ENCODE peak calls at places on chromosomes 6 and 20, in four cellular contexts. R is CD8-positive, alpha-beta T cell; G is IMR-90; X is H1. E is an unnamed sample.

GRCh38 chr20:5156670-5157448 is 30.1 kb downstream of the CDS2 start:
- DNase-seq in X (no peak), R (no peak), G (peak; percentile 74), E (no peak)

GRCh38 chr6:154404791-154405400 is 48.3 kb upstream of the IPCEF1 start:
- DNase-seq in X (no peak), R (no peak), G (peak; percentile 84), E (no peak)

GRCh38 chr20:7375905-7376304 is 564.4 kb downstream of the HAO1 start:
- DNase-seq in X (no peak), G (peak; percentile 17), R (no peak), E (peak; percentile 27)

GRCh38 chr20:61682998-61683681 is 382.5 kb downstream of the TAF4 start:
- DNase-seq in X (no peak), R (no peak), G (peak; percentile 31), E (no peak)

GRCh38 chr6:22954749-22955385 is 385.5 kb downstream of the HDGFL1 start:
- DNase-seq in R (no peak), X (no peak), G (peak; percentile 49), E (no peak)

GRCh38 chr6:32045811-32046449 is 7.7 kb downstream of the CYP21A2 start:
- DNase-seq in X (no peak), G (no peak), R (no peak), E (no peak)

GRCh38 chr6:21931641-21932335 is 338.2 kb downstream of the SOX4 start:
- DNase-seq in R (no peak), G (peak; percentile 55), X (no peak), E (no peak)

GRCh38 chr20:63091901-63092659 is 85.3 kb upstream of the BHLHE23 start:
- DNase-seq in R (no peak), X (no peak), G (no peak), E (no peak)

GRCh38 chr6:108744996-108745395 is 103.2 kb upstream of the ARMC2 start:
- DNase-seq in X (no peak), R (no peak), G (no peak), E (no peak)

GRCh38 chr6:15358579-15359327 is 112.9 kb downstream of the JARID2 start:
- DNase-seq in X (no peak), R (no peak), G (peak; percentile 46), E (peak; percentile 71)

GRCh38 chr6:9412951-9413559 is 977.7 kb upstream of the SLC35B3 start:
- DNase-seq in G (no peak), R (no peak), X (no peak), E (peak; percentile 54)

GRCh38 chr20:56032251-56032650 is 26.9 kb upstream of the CBLN4 start:
- DNase-seq in X (no peak), R (no peak), G (no peak), E (no peak)

GRCh38 chr6:50791900-50792508 is 26.7 kb upstream of the TFAP2B start:
- DNase-seq in X (no peak), G (peak; percentile 30), R (no peak), E (peak; percentile 37)

GRCh38 chr6:99589290-99589672 is 17.4 kb upstream of the PRDM13 start:
- DNase-seq in G (no peak), R (no peak), X (peak; percentile 58), E (no peak)

GRCh38 chr6:158869604-158870417 is 50.6 kb upstream of the EZR start:
- DNase-seq in R (peak; percentile 98), G (peak; percentile 95), X (peak; percentile 86), E (peak; percentile 99)

GRCh38 chr6:170032706-170033309 is 258.1 kb downstream of the DLL1 start:
- DNase-seq in R (no peak), X (no peak), G (no peak), E (no peak)

GRCh38 chr6:156775717-156776116 is 1.5 kb upstream of the ARID1B start:
- DNase-seq in X (no peak), R (no peak), G (no peak), E (no peak)

GRCh38 chr6:107657755-107658461 is 166.2 kb downstream of the SCML4 start:
- DNase-seq in R (no peak), X (no peak), G (peak; percentile 86), E (peak; percentile 97)

GRCh38 chr6:158646023-158646888 is 1.7 kb upstream of the DYNLT1 start:
- DNase-seq in G (no peak), X (no peak), R (no peak), E (no peak)

GRCh38 chr20:11168026-11168425 is 494.2 kb upstream of the JAG1 start:
- DNase-seq in R (no peak), X (no peak), G (peak; percentile 61), E (no peak)

GRCh38 chr6:157579467-157580031 is 198.6 kb downstream of the ZDHHC14 start:
- DNase-seq in X (no peak), G (no peak), R (no peak), E (no peak)

GRCh38 chr6:11961137-11961779 is 50.9 kb upstream of the HIVEP1 start:
- DNase-seq in R (no peak), G (no peak), X (no peak), E (no peak)

GRCh38 chr20:9301129-9302072 is 213.0 kb upstream of the LAMP5 start:
- DNase-seq in X (no peak), G (peak; percentile 89), R (no peak), E (no peak)

GRCh38 chr6:37309059-37309458 is 44.7 kb upstream of the RNF8 start:
- DNase-seq in R (no peak), G (no peak), X (no peak), E (no peak)

GRCh38 chr6:141561154-141561553 is 571.6 kb upstream of the GJE1 start:
- DNase-seq in R (no peak), G (no peak), X (no peak), E (no peak)

GRCh38 chr6:35199866-35200265 is 13.9 kb upstream of the SCUBE3 start:
- DNase-seq in X (no peak), R (no peak), G (no peak), E (no peak)

GRCh38 chr20:44406572-44407100 is 51.1 kb downstream of the HNF4A start:
- DNase-seq in R (no peak), G (no peak), X (no peak), E (no peak)

GRCh38 chr6:10138917-10139316 is 276.0 kb downstream of the TFAP2A start:
- DNase-seq in X (no peak), G (peak; percentile 21), R (no peak), E (peak; percentile 21)

GRCh38 chr6:63923139-63923739 is 287.6 kb downstream of the PHF3 start:
- DNase-seq in X (no peak), G (peak; percentile 51), R (no peak), E (peak; percentile 41)

GRCh38 chr20:12617076-12617475 is 391.7 kb upstream of the SPTLC3 start:
- DNase-seq in X (no peak), R (no peak), G (no peak), E (no peak)

GRCh38 chr6:19838442-19839236 is 1.5 kb downstream of the ID4 start:
- DNase-seq in R (no peak), G (peak; percentile 11), X (peak; percentile 75), E (peak; percentile 35)

GRCh38 chr6:41677430-41678045 is 39.3 kb downstream of the MDFI start:
- DNase-seq in R (no peak), G (no peak), X (no peak), E (no peak)

GRCh38 chr6:8064638-8065518 is 689 bp upstream of the BLOC1S5 start:
- DNase-seq in G (no peak), X (no peak), R (no peak), E (peak; percentile 26)

GRCh38 chr6:8065519-8065911 is 1.3 kb upstream of the BLOC1S5 start:
- DNase-seq in X (no peak), R (no peak), G (peak; percentile 49), E (peak; percentile 65)

GRCh38 chr6:8069887-8070286 is 5.7 kb upstream of the BLOC1S5 start:
- DNase-seq in R (no peak), G (no peak), X (no peak), E (no peak)

GRCh38 chr6:8063762-8064637 is at the start of gene BLOC1S5:
- DNase-seq in R (peak; percentile 91), X (peak; percentile 98), G (peak; percentile 97), E (peak; percentile 98)

DNA sequence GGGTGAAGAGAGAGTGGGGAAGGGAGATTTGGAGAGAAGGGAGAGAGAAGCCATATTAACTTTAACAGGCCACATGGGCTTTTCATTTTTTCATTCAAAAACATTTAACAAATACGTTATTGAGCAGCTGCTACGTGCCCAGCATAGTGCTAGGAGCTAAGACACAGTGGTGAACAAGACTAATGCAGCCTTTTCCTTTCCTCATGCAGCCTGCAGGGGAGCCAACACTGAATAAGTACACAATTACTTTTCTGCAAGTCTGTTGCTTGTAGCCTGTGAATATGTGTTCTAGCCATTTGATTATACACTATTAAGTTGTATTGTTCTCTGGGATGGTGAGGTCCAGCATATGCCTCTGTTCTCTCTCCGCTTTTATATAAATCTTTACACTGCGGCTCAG is 1.9 kb upstream of the BLOC1S5 start:
- DNase-seq in G (no peak), R (no peak), X (no peak), E (peak; percentile 17)
- TF ChIP-seq CTCF in G (no peak), R (no peak), X (no peak), E (no peak)

DNA sequence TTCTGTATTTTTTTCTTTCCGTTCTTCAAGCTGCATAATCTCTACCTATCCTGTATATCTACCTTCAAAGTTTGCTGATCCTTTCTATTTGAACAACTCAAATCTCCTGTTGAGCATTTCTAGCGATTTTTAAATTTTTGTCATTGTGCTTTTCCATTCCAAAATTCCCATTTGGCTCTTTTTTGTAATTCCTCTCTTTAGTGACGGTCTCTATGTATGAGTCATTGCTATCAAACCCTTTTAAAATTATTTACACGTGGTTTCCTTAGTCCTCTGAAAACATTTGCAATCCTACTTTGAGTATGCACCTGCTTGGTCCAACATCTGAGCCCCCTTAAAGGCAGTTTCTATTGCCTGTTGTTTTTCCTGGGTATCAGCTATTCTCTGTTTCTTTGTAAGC is 100.5 kb upstream of the FOXC1 start:
- DNase-seq in R (no peak), G (no peak), X (no peak), E (no peak)
- H3K4me3 ChIP-seq in R (no peak overlapping the region), G (no peak overlapping the region), X (no peak overlapping the region), E (no peak overlapping the region)

DNA sequence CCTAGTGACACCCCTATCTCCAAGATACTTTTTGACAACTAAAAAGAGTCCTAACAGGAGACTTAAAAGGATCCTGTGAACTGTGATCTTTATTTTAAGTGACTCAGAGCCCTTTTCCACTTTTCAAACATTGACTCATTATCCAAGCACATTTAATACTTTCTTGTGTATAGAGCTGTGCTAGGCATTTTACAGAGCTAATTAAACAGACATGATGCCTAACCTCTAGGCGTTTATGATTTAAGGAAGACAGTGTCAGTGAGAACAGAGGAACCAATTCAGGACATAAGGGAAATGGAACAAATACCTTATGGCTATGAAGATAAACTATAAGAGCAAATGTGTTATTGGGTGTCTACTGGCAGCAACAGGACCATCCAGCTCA is 282.6 kb downstream of the TPBG start:
- DNase-seq in G (no peak), R (no peak), X (no peak), E (no peak)
- TF ChIP-seq CTCF in G (no peak), R (no peak), X (no peak), E (no peak)

GRCh38 chr20:51460569-51461265 is 81.8 kb downstream of the NFATC2 start:
- DNase-seq in R (no peak), X (no peak), G (no peak), E (peak; percentile 92)
- H3K4me3 ChIP-seq in R (no peak overlapping the region), X (no peak overlapping the region), G (no peak overlapping the region), E (no peak overlapping the region)

E was measured in GM12865.